ENCODE peak calls at places on chromosome 6, in seven cellular contexts. U is IMR-90, Z is spleen, R is adrenal gland, G is GM12892, W is body of pancreas, L is heart left ventricle. P is an unnamed sample.
A peak's percentile ranks its signal among the peaks of the same experiment; 100 is the strongest.

GRCh38 chr6:51430610-51431009 is 611.9 kb downstream of the TFAP2B start:
- DNase-seq in W (no peak), L (no peak), Z (no peak), U (no peak), G (no peak), R (no peak), P (no peak)

GRCh38 chr6:45650527-45651135 is 272.9 kb upstream of the SUPT3H start:
- DNase-seq in G (no peak), R (no peak), W (no peak), Z (no peak), L (no peak), U (peak; percentile 94), P (no peak)

GRCh38 chr6:107330190-107330589 is 129.2 kb downstream of the PDSS2 start:
- DNase-seq in U (no peak), Z (no peak), L (no peak), W (no peak), G (peak; percentile 13), R (no peak), P (no peak)

GRCh38 chr6:20943036-20943627 is 408.9 kb downstream of the CDKAL1 start:
- DNase-seq in Z (no peak), G (no peak), R (no peak), W (no peak), U (no peak), L (no peak), P (no peak)

GRCh38 chr6:105560611-105561066 is 157.8 kb upstream of the PREP start:
- DNase-seq in R (no peak), G (peak; percentile 19), W (no peak), L (no peak), Z (no peak), U (peak; percentile 72), P (no peak)

GRCh38 chr6:107218142-107218541 is 102.8 kb upstream of the BEND3 start:
- DNase-seq in R (no peak), Z (no peak), U (no peak), G (no peak), L (no peak), W (no peak), P (no peak)

GRCh38 chr6:26445934-26446667 is 5.8 kb downstream of the BTN3A3 start:
- DNase-seq in U (no peak), G (peak; percentile 34), R (no peak), W (no peak), Z (no peak), L (no peak), P (peak; percentile 39)

GRCh38 chr6:118751072-118751471 is 99.7 kb upstream of the CEP85L start:
- DNase-seq in W (no peak), U (no peak), L (no peak), Z (no peak), R (no peak), G (no peak), P (no peak)

GRCh38 chr6:168015492-168016175 is 18.2 kb downstream of the KIF25 start:
- DNase-seq in U (no peak), L (no peak), R (no peak), W (no peak), G (no peak), Z (no peak), P (no peak)

GRCh38 chr6:139161169-139161568 is 26.3 kb downstream of the HECA start:
- DNase-seq in Z (no peak), G (no peak), W (no peak), U (peak; percentile 69), L (no peak), R (no peak), P (no peak)

GRCh38 chr6:132236744-132237143 is 164.5 kb downstream of the MOXD1 start:
- DNase-seq in Z (no peak), W (no peak), L (no peak), R (no peak), G (no peak), U (peak; percentile 51), P (no peak)

GRCh38 chr6:170487707-170488329 is 65.3 kb downstream of the PSMB1 start:
- DNase-seq in L (no peak), Z (no peak), W (no peak), U (no peak), R (no peak), G (no peak), P (no peak)

GRCh38 chr6:99603421-99604160 is 3.0 kb upstream of the PRDM13 start:
- DNase-seq in Z (peak; percentile 78), L (no peak), U (peak; percentile 8), W (no peak), G (peak; percentile 28), R (no peak), P (peak; percentile 59)

GRCh38 chr6:18323935-18324707 is 59.8 kb upstream of the DEK start:
- DNase-seq in R (no peak), L (no peak), W (no peak), Z (no peak), G (no peak), U (peak; percentile 61), P (no peak)

GRCh38 chr6:142731611-142732010 is 213.4 kb downstream of the HIVEP2 start:
- DNase-seq in Z (no peak), W (no peak), R (no peak), L (no peak), U (no peak), G (no peak), P (no peak)

GRCh38 chr6:34465551-34466241 is at the start of gene PACSIN1:
- DNase-seq in Z (peak; percentile 78), U (no peak), G (peak; percentile 57), L (no peak), W (peak; percentile 50), R (peak; percentile 61), P (peak; percentile 48)

GRCh38 chr6:10583509-10583908 is 62.4 kb downstream of the GCNT2 start:
- DNase-seq in Z (no peak), L (no peak), R (no peak), W (no peak), G (no peak), U (no peak), P (no peak)

GRCh38 chr6:138815797-138816528 is 20.1 kb downstream of the ECT2L start:
- DNase-seq in L (no peak), G (no peak), R (no peak), W (no peak), Z (no peak), U (peak; percentile 79), P (no peak)

GRCh38 chr6:32838114-32838958 is at the start of gene TAP2:
- DNase-seq in W (peak; percentile 97), U (peak; percentile 89), G (peak; percentile 94), R (peak; percentile 98), Z (peak; percentile 100), L (peak; percentile 96), P (peak; percentile 97)

GRCh38 chr6:98323605-98324004 is 510.8 kb upstream of the POU3F2 start:
- DNase-seq in Z (no peak), R (no peak), U (no peak), W (no peak), G (no peak), L (no peak), P (no peak)

GRCh38 chr6:152189736-152190135 is 382.3 kb downstream of the ESR1 start:
- DNase-seq in R (no peak), L (no peak), Z (no peak), U (peak; percentile 64), W (no peak), G (no peak), P (no peak)

GRCh38 chr6:3337521-3338350 is 79.0 kb downstream of the PSMG4 start:
- DNase-seq in W (no peak), U (peak; percentile 56), R (peak; percentile 63), Z (no peak), L (no peak), G (no peak), P (no peak)

GRCh38 chr6:107740496-107741190 is 83.5 kb downstream of the SCML4 start:
- DNase-seq in W (no peak), U (no peak), Z (no peak), L (no peak), G (no peak), R (no peak), P (peak; percentile 50)

GRCh38 chr6:76683985-76684384 is 611.5 kb upstream of the IMPG1 start:
- DNase-seq in L (no peak), U (no peak), G (no peak), Z (no peak), R (no peak), W (no peak), P (no peak)
- TF ChIP-seq POLR2A in L (no peak), U (no peak), G (no peak), Z (no peak), R (no peak), W (no peak), P (no peak)

GRCh38 chr6:155328074-155328538 is 13.8 kb upstream of the TFB1M start:
- DNase-seq in G (no peak), L (no peak), Z (no peak), R (no peak), U (no peak), W (no peak), P (no peak)

GRCh38 chr6:155327326-155328073 is 13.2 kb upstream of the TFB1M start:
- DNase-seq in Z (no peak), R (peak; percentile 83), L (peak; percentile 45), G (no peak), W (peak; percentile 65), U (peak; percentile 78), P (peak; percentile 64)

GRCh38 chr6:155324993-155325392 is 10.7 kb upstream of the TFB1M start:
- DNase-seq in Z (no peak), R (no peak), W (no peak), L (no peak), G (no peak), U (no peak), P (no peak)

GRCh38 chr6:155324172-155324571 is 9.9 kb upstream of the TFB1M start:
- DNase-seq in U (no peak), L (no peak), Z (no peak), R (no peak), W (no peak), G (no peak), P (no peak)

GRCh38 chr6:155325700-155326516 is 11.6 kb upstream of the TFB1M start:
- DNase-seq in W (no peak), G (no peak), Z (no peak), L (no peak), U (no peak), R (no peak), P (no peak)
- TF ChIP-seq POLR2A in W (no peak), G (no peak), Z (no peak), L (no peak), U (no peak), R (no peak), P (no peak)

GRCh38 chr6:28080631-28081485 is 490 bp downstream of the ZNF165 start:
- DNase-seq in W (peak; percentile 97), U (peak; percentile 98), Z (peak; percentile 95), L (peak; percentile 94), G (peak; percentile 53), R (peak; percentile 99), P (peak; percentile 93)
- TF ChIP-seq POLR2A in W (no peak), U (peak; percentile 14), Z (no peak), L (no peak), G (no peak), R (no peak), P (peak; percentile 26)

DNA sequence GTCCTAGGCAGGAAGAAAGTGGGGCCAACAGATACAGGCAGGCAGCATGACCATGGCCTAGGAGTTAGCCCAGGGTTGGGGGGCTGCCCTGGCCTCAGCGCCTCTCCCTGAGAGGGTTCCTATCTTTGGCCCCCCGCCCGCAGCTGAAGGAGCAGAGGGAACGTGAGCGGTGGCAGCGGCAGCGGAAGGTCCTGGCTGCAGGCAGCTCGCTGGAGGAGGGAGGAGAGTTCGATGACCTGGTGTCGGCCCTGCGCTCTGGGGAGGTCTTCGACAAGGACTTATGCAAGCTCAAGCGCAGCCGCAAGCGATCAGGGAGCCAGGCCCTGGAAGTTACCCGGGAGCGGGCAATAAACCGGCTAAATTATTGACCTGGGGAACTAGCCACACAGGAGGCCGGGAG is 32.6 kb downstream of the MOCS1 start:
- DNase-seq in Z (peak; percentile 63), W (no peak), R (no peak), G (no peak), L (no peak), U (no peak), P (no peak)
- TF ChIP-seq POLR2A in Z (no peak), W (no peak), R (no peak), G (no peak), L (no peak), U (no peak), P (no peak)